ENCODE peak calls at places on chromosomes 6 and 20, in five cellular contexts. Y is uterus; P is CD4-positive, alpha-beta memory T cell; T is body of pancreas; K is AG04450. Q is an unnamed sample.

GRCh38 chr6:75230484-75231325 is 12.9 kb downstream of the COX7A2 start:
- DNase-seq in Y (peak; percentile 25), P (no peak), T (peak; percentile 54), K (no peak), Q (no peak)

GRCh38 chr6:125995972-125996580 is 9.7 kb downstream of the TRMT11 start:
- DNase-seq in Y (peak; percentile 54), P (peak; percentile 73), T (peak; percentile 58), K (no peak), Q (no peak)

GRCh38 chr6:28863607-28864320 is 60.0 kb downstream of the TRIM27 start:
- DNase-seq in Y (peak; percentile 68), P (peak; percentile 89), T (peak; percentile 83), K (peak; percentile 72), Q (peak; percentile 87)

GRCh38 chr6:139587469-139587868 is 213.0 kb upstream of the CITED2 start:
- DNase-seq in Y (no peak), P (no peak), T (no peak), K (peak; percentile 79), Q (no peak)

GRCh38 chr20:21981607-21982344 is 276.3 kb downstream of the PAX1 start:
- DNase-seq in Y (no peak), P (no peak), T (no peak), K (no peak), Q (peak; percentile 62)

GRCh38 chr6:36197739-36198221 is 1.2 kb downstream of the BRPF3 start:
- DNase-seq in Y (peak; percentile 31), P (no peak), T (peak; percentile 17), K (no peak), Q (no peak)

GRCh38 chr20:58708246-58708931 is 15.8 kb downstream of the NPEPL1 start:
- DNase-seq in Y (no peak), P (no peak), T (peak; percentile 3), K (no peak), Q (peak; percentile 32)

GRCh38 chr6:17653198-17653881 is 53.2 kb downstream of the FAM8A1 start:
- DNase-seq in Y (no peak), P (no peak), T (no peak), K (no peak), Q (no peak)

GRCh38 chr6:107101211-107101610 is 14.1 kb downstream of the BEND3 start:
- DNase-seq in Y (no peak), P (no peak), T (no peak), K (no peak), Q (no peak)

GRCh38 chr20:54284928-54285704 is 77.2 kb downstream of the PFDN4 start:
- DNase-seq in Y (no peak), P (no peak), T (no peak), K (no peak), Q (no peak)

GRCh38 chr6:33830635-33831240 is 26.9 kb upstream of the MLN start:
- DNase-seq in Y (no peak), P (no peak), T (no peak), K (no peak), Q (no peak)

GRCh38 chr20:59836768-59837167 is 96.7 kb downstream of the SYCP2 start:
- DNase-seq in Y (no peak), P (no peak), T (no peak), K (no peak), Q (no peak)

GRCh38 chr6:78398292-78398691 is 469.1 kb upstream of the IRAK1BP1 start:
- DNase-seq in Y (no peak), P (no peak), T (no peak), K (no peak), Q (no peak)

GRCh38 chr6:147043994-147044477 is 160.2 kb upstream of the STXBP5 start:
- DNase-seq in Y (no peak), P (no peak), T (no peak), K (no peak), Q (no peak)

GRCh38 chr20:43904195-43904594 is 10.5 kb upstream of the TOX2 start:
- DNase-seq in Y (no peak), P (no peak), T (no peak), K (no peak), Q (peak; percentile 47)

DNA sequence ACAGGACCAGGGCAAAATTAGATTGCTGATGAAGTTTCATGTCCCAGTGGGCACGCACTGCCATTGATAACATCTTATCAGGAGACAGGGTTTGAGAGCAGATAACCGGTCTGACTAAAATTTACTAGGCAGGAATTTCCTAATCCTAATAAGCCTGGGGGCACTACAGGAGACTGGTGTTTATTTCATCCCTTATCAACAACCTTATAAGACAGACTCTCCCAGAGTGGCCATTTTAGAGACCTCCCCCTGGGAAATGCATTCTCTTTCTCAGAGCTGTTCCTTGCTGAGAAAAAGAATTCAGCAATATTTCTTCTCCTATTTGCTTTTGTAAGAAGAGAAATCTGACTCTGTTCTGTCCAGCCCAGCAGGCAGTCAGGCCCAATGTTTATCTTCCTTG is 423.4 kb upstream of the IMPG1 start:
- DNase-seq in Y (no peak), P (no peak), T (no peak), K (no peak), Q (no peak)
- H3K9me3 ChIP-seq in Y (no peaks in the 10 kb centered on the region), P (no peaks in the 10 kb centered on the region), T (no peaks in the 10 kb centered on the region), K (peaks cover 10% of the 10 kb centered on the region), Q (peaks cover 15% of the 10 kb centered on the region)

DNA sequence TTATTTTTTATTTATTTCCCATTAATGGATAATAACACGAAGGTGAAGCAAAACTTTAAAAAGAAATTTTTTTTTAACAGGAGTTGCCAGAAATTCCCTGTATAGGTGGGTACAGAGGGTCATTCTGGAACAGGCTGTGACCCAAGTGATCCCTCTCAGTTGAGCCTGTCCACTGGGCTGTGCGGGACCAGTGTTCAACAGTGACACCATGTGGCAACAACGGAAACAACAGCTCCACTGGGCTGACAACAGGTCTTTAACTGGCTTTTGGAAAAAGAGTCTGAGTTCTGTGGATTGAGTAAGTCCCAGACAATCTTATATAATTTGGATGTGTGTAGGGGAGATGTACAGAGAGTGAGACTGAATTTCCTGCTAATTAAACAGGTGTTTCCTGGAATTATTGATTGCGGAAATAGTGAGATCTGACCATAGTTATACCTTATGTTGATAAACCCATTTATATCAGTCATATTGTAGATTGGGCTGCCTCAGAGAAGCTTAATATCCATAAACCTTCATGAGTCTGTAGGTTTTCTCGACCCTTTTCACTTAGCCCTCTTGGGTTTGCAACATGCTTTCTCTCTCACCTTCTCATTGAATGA is 17.6 kb downstream of the KIAA1755 start:
- DNase-seq in Y (no peak), P (no peak), T (no peak), K (no peak), Q (no peak)
- H3K9me3 ChIP-seq in Y (peaks cover 4% of the 10 kb centered on the region), P (no peaks in the 10 kb centered on the region), T (no peaks in the 10 kb centered on the region), K (peaks cover 37% of the 10 kb centered on the region), Q (peaks cover 6% of the 10 kb centered on the region)

GRCh38 chr6:1313755-1314503 is 2.0 kb downstream of the FOXQ1 start:
- DNase-seq in Y (no peak), P (no peak), T (peak; percentile 75), K (no peak), Q (no peak)
- H3K9me3 ChIP-seq in Y (no peaks in the 10 kb centered on the region), P (no peaks in the 10 kb centered on the region), T (no peaks in the 10 kb centered on the region), K (peaks cover 16% of the 10 kb centered on the region), Q (no peaks in the 10 kb centered on the region)

GRCh38 chr6:168384045-168385038 is 56.6 kb upstream of the SMOC2 start:
- DNase-seq in Y (peak; percentile 57), P (no peak), T (no peak), K (no peak), Q (no peak)
- H3K9me3 ChIP-seq in Y (no peaks in the 10 kb centered on the region), P (no peaks in the 10 kb centered on the region), T (no peaks in the 10 kb centered on the region), K (peaks cover 99% of the 10 kb centered on the region), Q (no peaks in the 10 kb centered on the region)

GRCh38 chr6:160419488-160419887 is 71.3 kb downstream of the SLC22A3 start:
- DNase-seq in Y (no peak), P (no peak), T (no peak), K (no peak), Q (no peak)

GRCh38 chr6:160421854-160422253 is 73.7 kb downstream of the SLC22A3 start:
- DNase-seq in Y (peak; percentile 69), P (no peak), T (peak; percentile 26), K (no peak), Q (peak; percentile 71)

GRCh38 chr6:160418370-160418769 is 70.2 kb downstream of the SLC22A3 start:
- DNase-seq in Y (no peak), P (no peak), T (no peak), K (no peak), Q (no peak)

GRCh38 chr6:160420253-160420968 is 72.2 kb downstream of the SLC22A3 start:
- DNase-seq in Y (no peak), P (no peak), T (no peak), K (no peak), Q (no peak)

GRCh38 chr6:160420969-160421556 is 72.9 kb downstream of the SLC22A3 start:
- DNase-seq in Y (no peak), P (no peak), T (no peak), K (no peak), Q (no peak)
- H3K9me3 ChIP-seq in Y (no peaks in the 10 kb centered on the region), P (no peaks in the 10 kb centered on the region), T (no peaks in the 10 kb centered on the region), K (no peaks in the 10 kb centered on the region), Q (no peaks in the 10 kb centered on the region)